ENCODE peak calls at places on chromosome 9, in five cellular contexts. I is tibial nerve, F is psoas muscle, P is IMR-90, R is uterus. B is an unnamed sample.

GRCh38 chr9:121822093-121823085 is 171.0 kb downstream of the DAB2IP start:
- DNase-seq in I (no peak), R (no peak), F (no peak), P (no peak), B (no peak)

GRCh38 chr9:94533601-94534000 is 21.3 kb upstream of the PCAT7 start:
- DNase-seq in R (no peak), P (no peak), F (no peak), I (no peak), B (no peak)

GRCh38 chr9:133742849-133743444 is 4.8 kb upstream of the SARDH start:
- DNase-seq in F (peak; percentile 68), R (peak; percentile 69), I (peak; percentile 65), P (peak; percentile 57), B (no peak)

GRCh38 chr9:133127340-133127981 is 6.4 kb upstream of the RALGDS start:
- DNase-seq in I (no peak), R (peak; percentile 65), F (peak; percentile 73), P (no peak), B (no peak)

GRCh38 chr9:125439434-125440272 is 178.0 kb downstream of the GAPVD1 start:
- DNase-seq in I (no peak), R (no peak), F (no peak), P (no peak), B (no peak)

GRCh38 chr9:105877719-105878118 is 183.4 kb downstream of the TMEM38B start:
- DNase-seq in I (no peak), P (no peak), F (no peak), R (no peak), B (no peak)

GRCh38 chr9:89657765-89658164 is 53.0 kb downstream of the GADD45G start:
- DNase-seq in P (no peak), R (no peak), F (no peak), I (no peak), B (no peak)

GRCh38 chr9:131827821-131828369 is 88.0 kb upstream of the RAPGEF1 start:
- DNase-seq in P (no peak), F (no peak), R (no peak), I (no peak), B (no peak)

GRCh38 chr9:136996361-136997281 is at the start of gene CLIC3:
- DNase-seq in F (no peak), R (no peak), P (no peak), I (no peak), B (no peak)

GRCh38 chr9:136995370-136995769 is 998 bp downstream of the CLIC3 start:
- DNase-seq in P (no peak), I (no peak), R (no peak), F (no peak), B (no peak)

GRCh38 chr9:136995772-136996308 is 528 bp downstream of the CLIC3 start:
- DNase-seq in F (no peak), P (peak; percentile 6), R (no peak), I (no peak), B (no peak)

GRCh38 chr9:136994180-136994884 is 2.0 kb downstream of the CLIC3 start:
- DNase-seq in R (no peak), F (no peak), P (no peak), I (no peak), B (no peak)

GRCh38 chr9:136994885-136995224 is 1.5 kb downstream of the CLIC3 start:
- DNase-seq in F (no peak), P (no peak), I (no peak), R (no peak), B (no peak)
- H3K4me1 ChIP-seq in F (peaks cover 10% of the 10 kb centered on the region), P (peaks cover 23% of the 10 kb centered on the region), I (peaks cover 66% of the 10 kb centered on the region), R (peaks cover 19% of the 10 kb centered on the region), B (peaks cover 37% of the 10 kb centered on the region)

DNA sequence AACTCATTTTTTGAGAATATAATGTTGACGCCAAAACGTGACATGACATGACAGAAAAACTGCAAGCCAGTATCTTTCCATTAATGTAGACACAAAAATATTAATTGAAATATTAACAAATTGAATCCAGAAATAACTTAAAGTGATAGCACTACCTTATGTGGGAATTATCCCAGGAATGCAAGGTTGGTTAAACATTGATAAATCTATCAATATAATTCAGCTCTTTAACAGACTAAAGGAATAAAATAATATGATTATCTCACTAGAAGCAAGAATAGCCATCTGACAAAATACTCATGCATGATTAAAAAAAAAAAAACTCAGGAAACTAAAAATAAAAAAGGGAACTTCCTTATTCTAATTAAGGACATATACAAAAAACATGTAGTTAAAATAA is 6.8 kb downstream of the ZNF510 start:
- DNase-seq in R (no peak), I (no peak), F (no peak), P (no peak), B (no peak)
- H3K27ac ChIP-seq in R (no peak overlapping the region), I (no peak overlapping the region), F (no peak overlapping the region), P (no peak overlapping the region), B (no peak overlapping the region)

GRCh38 chr9:36956908-36957307 is 77.2 kb downstream of the PAX5 start:
- DNase-seq in P (no peak), R (no peak), F (no peak), I (no peak), B (no peak)
- TF ChIP-seq CTCF in P (no peak), R (no peak), F (no peak), I (no peak), B (no peak)

GRCh38 chr9:21592063-21592338 is 109.9 kb upstream of the IFNE start:
- DNase-seq in I (no peak), F (no peak), R (no peak), P (no peak), B (no peak)

GRCh38 chr9:21591221-21592062 is 109.3 kb upstream of the IFNE start:
- DNase-seq in R (peak; percentile 16), F (peak; percentile 67), I (peak; percentile 22), P (peak; percentile 99), B (peak; percentile 25)

GRCh38 chr9:21589344-21590056 is 107.4 kb upstream of the IFNE start:
- DNase-seq in I (no peak), P (no peak), R (no peak), F (no peak), B (no peak)

GRCh38 chr9:21585756-21586752 is 103.9 kb upstream of the IFNE start:
- DNase-seq in P (no peak), R (no peak), I (no peak), F (no peak), B (no peak)

DNA sequence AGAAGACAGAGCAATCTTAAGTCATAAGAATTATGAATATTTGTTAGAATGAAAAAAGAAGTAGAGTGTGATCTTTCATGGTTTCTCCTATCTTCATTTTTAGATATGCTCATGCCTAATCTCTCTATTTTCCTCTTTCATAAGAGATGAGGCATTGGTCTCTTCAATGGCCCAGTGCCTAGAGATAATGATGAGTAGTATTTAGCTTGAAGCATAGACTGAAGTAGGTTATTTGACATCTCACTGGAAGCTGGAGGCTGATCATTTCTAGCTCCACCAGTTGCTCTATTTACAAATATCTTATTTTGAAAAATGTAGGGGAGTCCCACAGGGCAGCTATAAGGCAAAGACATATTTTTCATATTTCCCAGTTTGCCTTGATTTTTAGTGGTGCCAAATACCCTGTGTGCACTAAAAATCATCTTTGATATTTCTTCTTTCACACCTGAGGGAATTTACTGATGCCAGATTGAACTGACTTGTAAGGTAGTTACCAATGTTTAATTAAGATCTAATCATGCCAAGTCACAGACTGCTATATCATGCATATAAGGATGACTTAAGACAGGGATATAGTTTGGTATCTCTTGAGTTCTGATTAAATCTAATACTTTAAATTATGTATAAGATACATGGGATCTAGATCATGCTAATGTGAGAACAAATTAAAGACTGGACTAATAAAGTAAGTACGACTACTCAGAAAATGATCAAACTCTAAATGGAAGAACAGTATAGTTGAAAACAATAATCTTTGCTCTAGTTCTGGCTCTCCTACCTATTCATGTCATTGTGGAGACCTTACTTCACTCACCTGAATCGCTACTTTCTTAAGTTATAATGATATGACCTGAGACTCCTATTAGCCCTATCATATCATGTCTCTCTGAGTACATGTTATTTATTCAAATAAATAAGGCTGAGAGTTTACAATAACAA is 108.2 kb upstream of the IFNE start:
- DNase-seq in I (no peak), P (peak; percentile 48), F (no peak), R (no peak), B (no peak)
- H3K4me1 ChIP-seq in I (no peaks in the 10 kb centered on the region), P (peaks cover 7% of the 10 kb centered on the region), F (no peaks in the 10 kb centered on the region), R (no peaks in the 10 kb centered on the region), B (no peaks in the 10 kb centered on the region)

GRCh38 chr9:30075022-30075421 is 2309.4 kb upstream of the ACO1 start:
- DNase-seq in F (no peak), R (no peak), P (no peak), I (no peak), B (no peak)

GRCh38 chr9:30078195-30078594 is 2306.2 kb upstream of the ACO1 start:
- DNase-seq in F (no peak), P (no peak), I (no peak), R (no peak), B (no peak)

DNA sequence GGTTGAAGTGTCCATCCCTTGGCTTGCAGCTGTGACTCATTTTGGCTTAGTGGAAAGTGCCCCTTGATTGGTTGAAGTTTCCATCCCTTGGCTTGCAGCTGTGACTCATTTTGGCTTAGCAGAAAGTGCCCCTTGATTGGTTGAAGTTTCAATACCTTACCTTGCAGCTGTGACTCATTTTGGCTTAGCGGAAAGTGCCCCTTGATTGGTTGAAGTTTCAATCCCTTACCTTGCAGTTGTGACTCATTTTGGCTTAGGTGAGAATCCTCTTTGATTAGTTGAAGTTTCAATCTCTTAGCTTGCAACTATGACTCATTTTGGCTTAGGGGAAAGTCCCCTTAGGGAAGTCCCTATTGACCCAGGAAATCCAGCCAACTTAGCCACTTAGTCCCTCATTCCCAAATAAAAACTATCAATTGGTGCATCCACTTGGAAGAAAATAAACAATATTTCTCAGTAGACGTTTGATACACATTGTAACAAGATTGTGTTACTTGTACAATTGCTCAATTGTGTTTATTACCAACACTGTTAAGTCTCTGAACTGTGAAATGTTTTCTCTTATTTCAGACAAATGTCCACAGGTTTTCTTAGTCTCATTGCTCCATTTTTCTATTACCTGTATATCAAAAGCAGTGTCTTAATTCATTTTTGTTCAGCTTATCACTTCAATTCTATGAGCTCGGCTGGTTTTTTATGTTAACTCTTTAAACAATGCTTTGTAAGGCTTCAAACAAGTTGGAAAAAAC is 2308.8 kb upstream of the ACO1 start:
- DNase-seq in I (no peak), R (no peak), P (no peak), F (no peak), B (no peak)
- H3K27ac ChIP-seq in I (no peak overlapping the region), R (no peak overlapping the region), P (no peak overlapping the region), F (no peak overlapping the region), B (no peak overlapping the region)

DNA sequence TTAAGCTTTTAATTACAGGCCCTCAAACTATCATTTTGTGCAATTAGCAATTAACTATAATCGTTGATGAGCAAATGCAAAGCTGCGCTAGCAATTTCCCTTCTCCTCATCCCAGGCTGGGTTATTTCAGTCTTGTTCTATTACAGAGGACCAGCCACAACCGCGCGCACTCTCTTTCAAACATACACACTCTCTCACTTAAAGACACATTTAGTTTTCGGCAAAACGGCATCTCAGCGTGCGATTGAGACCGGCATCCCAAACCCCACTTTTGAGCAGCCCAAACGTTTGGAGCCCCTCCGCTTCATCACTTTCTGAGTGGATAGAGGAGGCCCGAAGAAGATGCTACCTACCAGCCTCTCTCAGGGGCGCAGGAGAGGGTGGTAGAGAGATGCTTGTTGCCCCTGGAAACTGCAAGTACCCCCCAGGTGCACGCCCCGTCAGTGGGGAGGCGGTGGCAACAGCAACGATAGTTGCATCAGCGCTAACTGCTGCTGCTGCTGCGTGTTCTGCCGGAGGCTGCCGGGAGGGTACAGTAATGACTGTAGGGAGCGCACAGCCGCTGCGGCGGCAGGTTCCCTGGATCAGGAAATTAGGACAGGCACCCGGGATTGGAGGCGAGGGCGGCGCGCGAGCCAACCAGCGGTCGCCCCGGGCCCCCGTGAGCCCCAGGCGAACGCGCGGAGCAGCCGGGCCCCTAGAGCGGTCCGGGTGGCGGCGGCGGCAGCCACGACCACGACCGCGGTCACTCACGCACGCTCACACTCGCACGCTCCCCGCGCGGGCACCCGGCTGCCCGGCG is 510 bp upstream of the VLDLR start:
- DNase-seq in R (peak; percentile 79), F (peak; percentile 83), I (no peak), P (peak; percentile 87), B (no peak)
- TF ChIP-seq CTCF in R (no peak), F (peak; percentile 19), I (no peak), P (peak; percentile 30), B (peak; percentile 26)

GRCh38 chr9:129346046-129346445 is 168.0 kb upstream of the IER5L start:
- DNase-seq in R (no peak), P (no peak), I (no peak), F (no peak), B (no peak)
- H3K4me1 ChIP-seq in R (no peaks in the 10 kb centered on the region), P (peaks cover 6% of the 10 kb centered on the region), I (peaks cover 41% of the 10 kb centered on the region), F (no peaks in the 10 kb centered on the region), B (no peaks in the 10 kb centered on the region)